ENCODE peak calls at places on chromosomes 11 and 22, in four cellular contexts. One of them, this sample, is unnamed.

GRCh38 chr22:39920134-39920743 is 19.4 kb downstream of the GRAP2 start:
- DNase-seq in left ventricle myocardium inferior: no peak
- DNase-seq in spleen: no peak
- DNase-seq in heart right ventricle: no peak
- DNase-seq in this sample: no peak

GRCh38 chr11:79294845-79295520 is 145.8 kb downstream of the TENM4 start:
- DNase-seq in left ventricle myocardium inferior: no peak
- DNase-seq in spleen: no peak
- DNase-seq in heart right ventricle: no peak
- DNase-seq in this sample: no peak

GRCh38 chr11:28961726-28962125 is 853.5 kb downstream of the METTL15 start:
- DNase-seq in left ventricle myocardium inferior: no peak
- DNase-seq in spleen: no peak
- DNase-seq in heart right ventricle: no peak
- DNase-seq in this sample: no peak

GRCh38 chr11:92269021-92269420 is 44.4 kb downstream of the FAT3 start:
- DNase-seq in left ventricle myocardium inferior: no peak
- DNase-seq in spleen: no peak
- DNase-seq in heart right ventricle: no peak
- DNase-seq in this sample: peak

GRCh38 chr22:32918741-32919140 is 117.2 kb downstream of the TIMP3 start:
- DNase-seq in left ventricle myocardium inferior: no peak
- DNase-seq in spleen: no peak
- DNase-seq in heart right ventricle: no peak
- DNase-seq in this sample: no peak

GRCh38 chr11:70503201-70503877 is 105.0 kb downstream of the CTTN start:
- DNase-seq in left ventricle myocardium inferior: peak
- DNase-seq in spleen: peak
- DNase-seq in heart right ventricle: no peak
- DNase-seq in this sample: no peak

GRCh38 chr11:119474682-119475596 is 52.0 kb upstream of the THY1 start:
- DNase-seq in left ventricle myocardium inferior: peak
- DNase-seq in spleen: no peak
- DNase-seq in heart right ventricle: peak
- DNase-seq in this sample: peak

GRCh38 chr11:22703561-22703960 is 37.1 kb downstream of the GAS2 start:
- DNase-seq in left ventricle myocardium inferior: no peak
- DNase-seq in spleen: no peak
- DNase-seq in heart right ventricle: no peak
- DNase-seq in this sample: no peak

GRCh38 chr11:75557649-75558494 is 4.2 kb upstream of the SERPINH1 start:
- DNase-seq in left ventricle myocardium inferior: no peak
- DNase-seq in spleen: no peak
- DNase-seq in heart right ventricle: peak
- DNase-seq in this sample: peak

GRCh38 chr11:128814856-128815705 is 52.0 kb downstream of the KCNJ1 start:
- DNase-seq in left ventricle myocardium inferior: peak
- DNase-seq in spleen: no peak
- DNase-seq in heart right ventricle: peak
- DNase-seq in this sample: peak

GRCh38 chr11:36356201-36356600 is 60.1 kb downstream of the PRR5L start:
- DNase-seq in left ventricle myocardium inferior: no peak
- DNase-seq in spleen: no peak
- DNase-seq in heart right ventricle: no peak
- DNase-seq in this sample: no peak

GRCh38 chr11:47234669-47235075 is 13.9 kb downstream of the ACP2 start:
- DNase-seq in left ventricle myocardium inferior: no peak
- DNase-seq in spleen: no peak
- DNase-seq in heart right ventricle: peak
- DNase-seq in this sample: peak

GRCh38 chr11:72735495-72736027 is 16.6 kb downstream of the ARAP1 start:
- DNase-seq in left ventricle myocardium inferior: peak
- DNase-seq in spleen: peak
- DNase-seq in heart right ventricle: peak
- DNase-seq in this sample: peak

DNA sequence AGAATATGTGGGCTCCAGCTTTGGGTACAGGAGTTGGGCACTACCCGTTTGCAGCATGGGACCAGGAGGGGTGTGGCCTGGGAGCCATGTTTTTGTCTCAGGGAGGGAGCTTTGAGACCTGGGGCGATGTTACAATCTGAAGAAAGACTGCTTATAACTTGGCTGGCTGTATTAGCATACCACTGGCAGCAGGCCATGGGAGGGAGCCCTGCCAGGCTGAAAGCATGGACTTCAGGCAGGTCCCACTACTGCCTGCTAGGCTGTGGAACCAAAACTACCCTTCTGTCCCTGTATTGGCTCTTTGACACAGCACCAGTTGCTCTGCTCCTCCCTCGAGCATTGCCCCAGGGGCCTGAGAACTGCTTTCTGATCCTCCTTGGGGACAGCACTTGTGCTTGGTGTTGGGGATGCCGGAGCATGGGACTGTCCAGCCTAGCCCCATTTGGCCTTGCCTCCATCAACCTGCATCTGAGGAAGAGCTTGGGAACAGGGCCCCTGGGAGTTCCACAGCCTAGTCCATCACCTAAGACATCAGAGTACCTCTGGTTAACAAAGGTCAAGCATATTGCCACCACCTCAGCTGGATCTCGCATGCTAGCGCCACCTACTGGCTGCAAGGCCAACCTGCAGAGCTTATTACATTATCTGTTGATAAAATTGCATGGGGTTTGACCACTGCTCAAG is 217.4 kb downstream of the SBF2 start:
- DNase-seq in left ventricle myocardium inferior: peak
- DNase-seq in spleen: no peak
- DNase-seq in heart right ventricle: peak
- DNase-seq in this sample: peak
- TF ChIP-seq CTCF in left ventricle myocardium inferior: peak
- TF ChIP-seq CTCF in spleen: peak
- TF ChIP-seq CTCF in heart right ventricle: peak
- TF ChIP-seq CTCF in this sample: peak

DNA sequence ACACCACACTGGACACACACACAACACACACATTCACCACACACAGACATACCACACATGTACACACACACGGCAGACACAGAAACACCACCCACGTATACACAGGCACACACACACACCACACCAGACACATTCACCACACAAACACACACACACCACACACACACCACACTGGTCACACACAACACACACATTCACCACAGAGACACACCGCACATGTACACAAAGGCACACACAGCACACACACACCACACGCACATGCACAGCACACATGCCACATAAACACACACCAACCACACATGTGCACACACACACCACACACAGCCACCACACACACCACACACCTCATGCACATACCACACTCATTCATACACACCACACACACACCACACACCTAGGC is 84.2 kb upstream of the PRR5 start:
- DNase-seq in left ventricle myocardium inferior: no peak
- DNase-seq in spleen: peak
- DNase-seq in heart right ventricle: no peak
- DNase-seq in this sample: no peak
- H3K27ac ChIP-seq in left ventricle myocardium inferior: no peak
- H3K27ac ChIP-seq in spleen: no peak
- H3K27ac ChIP-seq in heart right ventricle: no peak
- H3K27ac ChIP-seq in this sample: no peak

GRCh38 chr22:29480512-29481264 is 670 bp downstream of the NEFH start:
- DNase-seq in left ventricle myocardium inferior: peak
- DNase-seq in spleen: no peak
- DNase-seq in heart right ventricle: no peak
- DNase-seq in this sample: no peak

GRCh38 chr22:29480262-29480511 is 169 bp downstream of the NEFH start:
- DNase-seq in left ventricle myocardium inferior: no peak
- DNase-seq in spleen: no peak
- DNase-seq in heart right ventricle: no peak
- DNase-seq in this sample: no peak

GRCh38 chr22:29482253-29482652 is 2.2 kb downstream of the NEFH start:
- DNase-seq in left ventricle myocardium inferior: no peak
- DNase-seq in spleen: no peak
- DNase-seq in heart right ventricle: no peak
- DNase-seq in this sample: no peak

GRCh38 chr22:29482726-29483125 is 2.7 kb downstream of the NEFH start:
- DNase-seq in left ventricle myocardium inferior: no peak
- DNase-seq in spleen: no peak
- DNase-seq in heart right ventricle: no peak
- DNase-seq in this sample: no peak

DNA sequence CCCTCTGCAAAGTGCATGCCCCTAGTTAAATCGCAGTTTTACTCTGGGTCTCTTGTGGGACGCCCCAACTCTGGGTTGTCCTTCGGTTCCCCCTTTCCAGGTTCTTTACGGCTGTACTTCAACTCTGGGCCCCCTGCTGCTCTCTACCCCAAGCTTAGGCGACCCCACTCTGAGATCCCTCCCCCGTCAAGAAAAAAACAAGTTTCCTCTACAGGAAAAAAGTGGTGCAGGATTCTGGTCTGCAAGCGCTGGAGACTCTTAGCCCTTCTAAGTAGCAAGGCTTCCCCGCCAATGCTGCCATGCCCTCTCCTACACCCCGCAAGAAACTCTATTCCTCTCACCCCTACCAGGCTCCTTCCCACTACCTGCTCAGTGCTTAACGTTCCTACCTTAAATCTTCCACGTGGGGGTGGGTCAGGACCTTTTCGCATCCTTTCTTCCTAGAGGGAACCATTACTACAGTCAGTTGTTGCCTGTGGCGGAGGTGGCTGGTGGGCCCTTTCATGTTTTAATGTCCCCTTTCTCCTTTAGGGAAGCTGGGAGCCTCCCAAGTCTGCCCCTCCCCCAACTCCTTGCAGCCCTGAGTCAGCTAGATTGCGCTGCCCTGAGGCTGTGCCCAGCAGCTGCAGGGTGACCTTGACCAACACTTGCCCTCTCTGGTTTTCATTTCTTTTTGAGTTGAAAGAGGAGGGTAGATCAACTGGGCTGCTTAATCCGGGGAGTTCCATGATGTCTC is 1.4 kb downstream of the NEFH start:
- DNase-seq in left ventricle myocardium inferior: no peak
- DNase-seq in spleen: no peak
- DNase-seq in heart right ventricle: no peak
- DNase-seq in this sample: no peak
- H3K4me3 ChIP-seq in left ventricle myocardium inferior: peak
- H3K4me3 ChIP-seq in spleen: peak
- H3K4me3 ChIP-seq in heart right ventricle: no peak
- H3K4me3 ChIP-seq in this sample: peak

GRCh38 chr11:58830693-58831301 is 13.7 kb downstream of the GLYATL2 start:
- DNase-seq in left ventricle myocardium inferior: no peak
- DNase-seq in spleen: no peak
- DNase-seq in heart right ventricle: no peak
- DNase-seq in this sample: no peak

GRCh38 chr11:58832246-58832645 is 12.3 kb downstream of the GLYATL2 start:
- DNase-seq in left ventricle myocardium inferior: no peak
- DNase-seq in spleen: no peak
- DNase-seq in heart right ventricle: no peak
- DNase-seq in this sample: no peak

DNA sequence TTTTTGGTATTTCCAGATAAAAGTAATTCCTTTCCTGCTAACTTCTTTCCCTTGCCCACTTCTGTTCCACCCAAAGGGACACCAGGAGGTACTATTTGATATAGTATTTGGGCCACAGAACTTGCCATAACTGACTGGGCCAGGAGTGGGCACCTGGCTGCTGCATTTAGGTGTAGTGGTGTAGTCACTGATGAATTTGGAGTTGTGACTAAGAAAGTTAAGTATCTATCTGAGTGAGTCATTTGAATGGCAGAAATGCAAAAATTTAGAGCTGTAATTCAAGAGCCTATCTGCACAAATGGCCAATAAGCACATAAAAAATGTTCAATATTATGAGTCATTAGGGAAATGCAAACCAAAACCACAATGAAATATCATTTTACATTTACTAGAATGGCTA is 14.8 kb downstream of the GLYATL2 start:
- DNase-seq in left ventricle myocardium inferior: no peak
- DNase-seq in spleen: no peak
- DNase-seq in heart right ventricle: no peak
- DNase-seq in this sample: peak
- TF ChIP-seq CTCF in left ventricle myocardium inferior: no peak
- TF ChIP-seq CTCF in spleen: no peak
- TF ChIP-seq CTCF in heart right ventricle: no peak
- TF ChIP-seq CTCF in this sample: peak

This sample was measured in brain microvascular endothelial cell.